ENCODE peak calls at places on chromosomes 16 and 17, in ten cellular contexts. U, J, Y, F, B, P, X, Q, G and L are unnamed samples.

GRCh38 chr17:31310260-31310659 is 3.6 kb downstream of the EVI2B start:
- DNase-seq in U (no peak), J (no peak), Y (no peak), F (no peak), B (no peak), P (no peak), X (no peak), Q (no peak), G (no peak), L (no peak)

GRCh38 chr16:1325673-1326371 is 7.6 kb upstream of the BAIAP3 start:
- DNase-seq in U (no peak), J (no peak), Y (no peak), F (no peak), B (no peak), P (no peak), X (no peak), Q (no peak), G (no peak), L (no peak)

GRCh38 chr17:17151055-17151454 is 55.1 kb downstream of the PLD6 start:
- DNase-seq in U (peak), J (no peak), Y (no peak), F (no peak), B (peak), P (peak), X (peak), Q (no peak), G (peak), L (no peak)

GRCh38 chr16:30180741-30181140 is 2.7 kb upstream of the CORO1A start:
- DNase-seq in U (no peak), J (no peak), Y (no peak), F (no peak), B (no peak), P (no peak), X (no peak), Q (no peak), G (no peak), L (no peak)

GRCh38 chr17:9811537-9811936 is 10.3 kb downstream of the GSG1L2 start:
- DNase-seq in U (no peak), J (no peak), Y (no peak), F (no peak), B (no peak), P (no peak), X (no peak), Q (no peak), G (no peak), L (no peak)

GRCh38 chr17:28507567-28508195 is 1.5 kb downstream of the FOXN1 start:
- DNase-seq in U (no peak), J (no peak), Y (no peak), F (no peak), B (no peak), P (no peak), X (no peak), Q (no peak), G (no peak), L (no peak)

GRCh38 chr17:27471321-27472269 is 15.3 kb downstream of the KSR1 start:
- DNase-seq in U (peak), J (no peak), Y (no peak), F (no peak), B (no peak), P (peak), X (no peak), Q (no peak), G (peak), L (no peak)

GRCh38 chr17:61144137-61144536 is 255.5 kb upstream of the TBX2 start:
- DNase-seq in U (no peak), J (no peak), Y (no peak), F (no peak), B (peak), P (no peak), X (no peak), Q (no peak), G (no peak), L (no peak)

GRCh38 chr16:57594531-57595031 is 33.8 kb upstream of the ADGRG1 start:
- DNase-seq in U (no peak), J (no peak), Y (no peak), F (peak), B (no peak), P (no peak), X (no peak), Q (no peak), G (no peak), L (no peak)

GRCh38 chr17:77316651-77317050 is 175.9 kb downstream of the SEC14L1 start:
- DNase-seq in U (no peak), J (no peak), Y (no peak), F (no peak), B (no peak), P (no peak), X (no peak), Q (no peak), G (no peak), L (no peak)

GRCh38 chr17:37779554-37779953 is 34.7 kb upstream of the HNF1B start:
- DNase-seq in U (no peak), J (no peak), Y (no peak), F (no peak), B (no peak), P (peak), X (peak), Q (no peak), G (no peak), L (no peak)

GRCh38 chr17:17663160-17664072 is 17.8 kb upstream of the RAI1 start:
- DNase-seq in U (peak), J (no peak), Y (peak), F (no peak), B (peak), P (peak), X (peak), Q (peak), G (peak), L (peak)

GRCh38 chr16:2505695-2506094 is 8.1 kb upstream of the ATP6V0C start:
- DNase-seq in U (no peak), J (no peak), Y (no peak), F (no peak), B (no peak), P (no peak), X (no peak), Q (no peak), G (no peak), L (no peak)

GRCh38 chr17:49035470-49036269 is 38.5 kb downstream of the IGF2BP1 start:
- DNase-seq in U (peak), J (no peak), Y (no peak), F (peak), B (peak), P (peak), X (peak), Q (no peak), G (peak), L (no peak)

GRCh38 chr17:2853111-2853721 is 57.0 kb downstream of the RAP1GAP2 start:
- DNase-seq in U (peak), J (no peak), Y (peak), F (peak), B (peak), P (peak), X (peak), Q (peak), G (peak), L (no peak)

GRCh38 chr16:73028721-73029361 is 19.1 kb downstream of the ZFHX3 start:
- DNase-seq in U (no peak), J (peak), Y (no peak), F (peak), B (no peak), P (no peak), X (no peak), Q (no peak), G (no peak), L (no peak)

GRCh38 chr17:42287305-42288077 is 807 bp upstream of the STAT5A start:
- DNase-seq in U (no peak), J (no peak), Y (peak), F (peak), B (no peak), P (no peak), X (peak), Q (no peak), G (no peak), L (peak)

GRCh38 chr16:22648141-22648540 is 137.4 kb downstream of the NPIPB5 start:
- DNase-seq in U (no peak), J (no peak), Y (no peak), F (no peak), B (no peak), P (no peak), X (no peak), Q (no peak), G (no peak), L (no peak)

GRCh38 chr16:9138731-9139501 is 47.5 kb downstream of the HAPSTR1 start:
- DNase-seq in U (peak), J (no peak), Y (peak), F (peak), B (peak), P (peak), X (peak), Q (peak), G (peak), L (peak)

GRCh38 chr17:76080207-76080933 is 1.4 kb downstream of the ZACN start:
- DNase-seq in U (no peak), J (no peak), Y (no peak), F (no peak), B (no peak), P (no peak), X (no peak), Q (no peak), G (no peak), L (no peak)

GRCh38 chr17:44914698-44915271 is 515 bp downstream of the GFAP start:
- DNase-seq in U (no peak), J (no peak), Y (no peak), F (no peak), B (no peak), P (no peak), X (no peak), Q (no peak), G (no peak), L (no peak)

GRCh38 chr16:18958621-18959578 is 24.8 kb upstream of the TMC7 start:
- DNase-seq in U (no peak), J (no peak), Y (no peak), F (no peak), B (peak), P (peak), X (peak), Q (no peak), G (no peak), L (no peak)

GRCh38 chr17:83073389-83074063 is 5.9 kb upstream of the METRNL start:
- DNase-seq in U (no peak), J (no peak), Y (no peak), F (no peak), B (no peak), P (peak), X (no peak), Q (no peak), G (peak), L (no peak)

GRCh38 chr17:15260376-15261062 is 4.6 kb downstream of the PMP22 start:
- DNase-seq in U (peak), J (peak), Y (peak), F (peak), B (peak), P (peak), X (peak), Q (peak), G (peak), L (peak)

GRCh38 chr16:5882087-5882661 is 784.6 kb upstream of the EEF2KMT start:
- DNase-seq in U (no peak), J (no peak), Y (no peak), F (no peak), B (no peak), P (no peak), X (no peak), Q (no peak), G (no peak), L (no peak)

GRCh38 chr17:491086-492014 is 138.7 kb upstream of the RPH3AL start:
- DNase-seq in U (peak), J (no peak), Y (no peak), F (no peak), B (peak), P (peak), X (peak), Q (no peak), G (no peak), L (no peak)

GRCh38 chr16:1146409-1146808 is 6.5 kb upstream of the CACNA1H start:
- DNase-seq in U (no peak), J (no peak), Y (no peak), F (no peak), B (no peak), P (no peak), X (no peak), Q (no peak), G (no peak), L (no peak)

GRCh38 chr17:7884581-7885356 is 3.8 kb upstream of the CHD3 start:
- DNase-seq in U (no peak), J (no peak), Y (no peak), F (no peak), B (peak), P (peak), X (no peak), Q (no peak), G (no peak), L (no peak)

GRCh38 chr16:80454802-80455201 is 86.0 kb upstream of the DYNLRB2 start:
- DNase-seq in U (no peak), J (no peak), Y (no peak), F (no peak), B (no peak), P (no peak), X (no peak), Q (no peak), G (no peak), L (no peak)

GRCh38 chr16:53754938-53755910 is 51.3 kb downstream of the FTO start:
- DNase-seq in U (peak), J (no peak), Y (no peak), F (no peak), B (no peak), P (peak), X (peak), Q (no peak), G (peak), L (no peak)